ENCODE peak calls at places on chromosomes 12 and 14, in six cellular contexts. One of them, this sample, is unnamed.

GRCh38 chr14:36942522-36943245 is 229.7 kb downstream of the SLC25A21 start:
- DNase-seq in pancreas: no peak
- DNase-seq in upper lobe of right lung: no peak
- DNase-seq in fibroblast of the aortic adventitia: peak
- DNase-seq in fibroblast of pulmonary artery: peak
- DNase-seq in suprapubic skin: no peak
- DNase-seq in this sample: peak

GRCh38 chr14:101350021-101350420 is 211.3 kb upstream of the DIO3 start:
- DNase-seq in upper lobe of right lung: no peak
- DNase-seq in pancreas: no peak
- DNase-seq in suprapubic skin: peak
- DNase-seq in fibroblast of the aortic adventitia: no peak
- DNase-seq in fibroblast of pulmonary artery: no peak
- DNase-seq in this sample: no peak

GRCh38 chr12:26630546-26631027 is 202.4 kb downstream of the ITPR2 start:
- DNase-seq in suprapubic skin: no peak
- DNase-seq in fibroblast of pulmonary artery: peak
- DNase-seq in fibroblast of the aortic adventitia: peak
- DNase-seq in upper lobe of right lung: no peak
- DNase-seq in pancreas: no peak
- DNase-seq in this sample: peak

GRCh38 chr12:124159655-124160054 is 135.2 kb upstream of the RFLNA start:
- DNase-seq in pancreas: no peak
- DNase-seq in suprapubic skin: no peak
- DNase-seq in fibroblast of pulmonary artery: no peak
- DNase-seq in fibroblast of the aortic adventitia: no peak
- DNase-seq in upper lobe of right lung: no peak
- DNase-seq in this sample: no peak

GRCh38 chr14:69152181-69152943 is 557 bp downstream of the DCAF5 start:
- DNase-seq in fibroblast of the aortic adventitia: peak
- DNase-seq in pancreas: no peak
- DNase-seq in suprapubic skin: peak
- DNase-seq in fibroblast of pulmonary artery: peak
- DNase-seq in upper lobe of right lung: no peak
- DNase-seq in this sample: peak

GRCh38 chr12:94705656-94706055 is 55.3 kb upstream of the TMCC3 start:
- DNase-seq in fibroblast of the aortic adventitia: no peak
- DNase-seq in pancreas: no peak
- DNase-seq in suprapubic skin: no peak
- DNase-seq in fibroblast of pulmonary artery: no peak
- DNase-seq in upper lobe of right lung: no peak
- DNase-seq in this sample: no peak

GRCh38 chr14:106174206-106174605 is 647.8 kb downstream of the TMEM121 start:
- DNase-seq in fibroblast of pulmonary artery: no peak
- DNase-seq in suprapubic skin: no peak
- DNase-seq in pancreas: no peak
- DNase-seq in upper lobe of right lung: no peak
- DNase-seq in fibroblast of the aortic adventitia: no peak
- DNase-seq in this sample: no peak

GRCh38 chr12:55847603-55848329 is 5.0 kb upstream of the MMP19 start:
- DNase-seq in fibroblast of the aortic adventitia: peak
- DNase-seq in fibroblast of pulmonary artery: peak
- DNase-seq in suprapubic skin: peak
- DNase-seq in pancreas: peak
- DNase-seq in upper lobe of right lung: peak
- DNase-seq in this sample: peak

GRCh38 chr14:45201908-45202307 is 51.1 kb downstream of the MIS18BP1 start:
- DNase-seq in pancreas: no peak
- DNase-seq in upper lobe of right lung: no peak
- DNase-seq in fibroblast of pulmonary artery: peak
- DNase-seq in suprapubic skin: no peak
- DNase-seq in fibroblast of the aortic adventitia: no peak
- DNase-seq in this sample: peak

GRCh38 chr12:90075685-90076084 is 367.0 kb upstream of the ATP2B1 start:
- DNase-seq in fibroblast of pulmonary artery: no peak
- DNase-seq in fibroblast of the aortic adventitia: no peak
- DNase-seq in suprapubic skin: no peak
- DNase-seq in pancreas: no peak
- DNase-seq in upper lobe of right lung: no peak
- DNase-seq in this sample: no peak

GRCh38 chr12:18476866-18477265 is 215.5 kb downstream of the PIK3C2G start:
- DNase-seq in pancreas: no peak
- DNase-seq in suprapubic skin: no peak
- DNase-seq in fibroblast of pulmonary artery: no peak
- DNase-seq in fibroblast of the aortic adventitia: peak
- DNase-seq in upper lobe of right lung: no peak
- DNase-seq in this sample: no peak

GRCh38 chr14:91215381-91215780 is 29.1 kb downstream of the GPR68 start:
- DNase-seq in fibroblast of pulmonary artery: no peak
- DNase-seq in pancreas: no peak
- DNase-seq in suprapubic skin: no peak
- DNase-seq in upper lobe of right lung: peak
- DNase-seq in fibroblast of the aortic adventitia: no peak
- DNase-seq in this sample: no peak

GRCh38 chr12:58907326-58907855 is 12.9 kb downstream of the LRIG3 start:
- DNase-seq in upper lobe of right lung: no peak
- DNase-seq in suprapubic skin: no peak
- DNase-seq in fibroblast of the aortic adventitia: peak
- DNase-seq in fibroblast of pulmonary artery: peak
- DNase-seq in pancreas: no peak
- DNase-seq in this sample: no peak

GRCh38 chr12:27488479-27488878 is 35.5 kb upstream of the PPFIBP1 start:
- DNase-seq in pancreas: no peak
- DNase-seq in upper lobe of right lung: no peak
- DNase-seq in fibroblast of pulmonary artery: peak
- DNase-seq in suprapubic skin: no peak
- DNase-seq in fibroblast of the aortic adventitia: no peak
- DNase-seq in this sample: peak

GRCh38 chr14:105142651-105143450 is 25.7 kb downstream of the JAG2 start:
- DNase-seq in pancreas: peak
- DNase-seq in fibroblast of the aortic adventitia: no peak
- DNase-seq in suprapubic skin: peak
- DNase-seq in upper lobe of right lung: no peak
- DNase-seq in fibroblast of pulmonary artery: no peak
- DNase-seq in this sample: no peak

GRCh38 chr14:106679776-106680175 is 1153.4 kb downstream of the TMEM121 start:
- DNase-seq in upper lobe of right lung: no peak
- DNase-seq in suprapubic skin: no peak
- DNase-seq in fibroblast of pulmonary artery: no peak
- DNase-seq in fibroblast of the aortic adventitia: no peak
- DNase-seq in pancreas: no peak
- DNase-seq in this sample: no peak

GRCh38 chr12:64450711-64451486 is 1.0 kb upstream of the TBK1 start:
- DNase-seq in suprapubic skin: no peak
- DNase-seq in fibroblast of pulmonary artery: no peak
- DNase-seq in fibroblast of the aortic adventitia: peak
- DNase-seq in upper lobe of right lung: no peak
- DNase-seq in pancreas: no peak
- DNase-seq in this sample: peak

GRCh38 chr12:26832817-26833691 is at the start of gene ITPR2:
- DNase-seq in fibroblast of the aortic adventitia: peak
- DNase-seq in suprapubic skin: peak
- DNase-seq in pancreas: peak
- DNase-seq in upper lobe of right lung: peak
- DNase-seq in fibroblast of pulmonary artery: peak
- DNase-seq in this sample: peak

GRCh38 chr12:99498756-99499155 is 148.8 kb upstream of the GARIN6 start:
- DNase-seq in suprapubic skin: no peak
- DNase-seq in fibroblast of the aortic adventitia: no peak
- DNase-seq in upper lobe of right lung: no peak
- DNase-seq in fibroblast of pulmonary artery: no peak
- DNase-seq in pancreas: no peak
- DNase-seq in this sample: peak

GRCh38 chr14:23376477-23377200 is at the start of gene CMTM5:
- DNase-seq in upper lobe of right lung: no peak
- DNase-seq in suprapubic skin: no peak
- DNase-seq in fibroblast of the aortic adventitia: no peak
- DNase-seq in pancreas: no peak
- DNase-seq in fibroblast of pulmonary artery: no peak
- DNase-seq in this sample: no peak

GRCh38 chr14:82999802-83000201 is 1466.1 kb upstream of the SEL1L start:
- DNase-seq in suprapubic skin: no peak
- DNase-seq in upper lobe of right lung: no peak
- DNase-seq in pancreas: no peak
- DNase-seq in fibroblast of pulmonary artery: no peak
- DNase-seq in fibroblast of the aortic adventitia: no peak
- DNase-seq in this sample: peak

DNA sequence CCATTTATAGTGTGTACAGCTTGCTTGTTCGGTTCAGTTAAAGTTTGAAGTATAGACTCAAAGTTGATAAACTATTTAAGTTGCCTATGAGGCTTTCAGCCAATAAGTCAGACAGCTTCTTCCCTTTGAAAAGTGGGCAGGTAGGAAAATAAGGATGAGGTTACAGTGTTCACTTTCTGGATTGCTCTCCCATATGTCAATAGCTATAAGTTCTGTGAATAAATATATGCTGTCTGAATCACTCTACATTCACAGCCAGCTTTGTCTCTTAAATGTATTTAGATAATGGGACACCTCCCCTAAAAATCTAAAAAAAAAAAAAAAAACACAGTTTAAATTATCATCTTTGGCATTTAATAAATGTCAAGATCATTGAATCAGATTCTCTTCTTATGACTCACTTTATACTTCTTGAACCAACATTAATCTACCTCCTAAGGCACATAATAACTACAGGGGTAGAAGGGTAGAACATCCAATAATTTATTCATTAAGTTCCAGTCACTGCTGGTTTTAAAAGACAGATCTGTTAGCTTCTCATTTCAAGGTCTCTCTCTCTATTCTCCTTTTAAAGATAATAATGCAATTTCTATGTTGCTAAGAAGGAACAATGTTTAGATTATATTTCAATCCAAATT is 126.4 kb upstream of the PCED1B start:
- DNase-seq in pancreas: no peak
- DNase-seq in fibroblast of the aortic adventitia: no peak
- DNase-seq in fibroblast of pulmonary artery: no peak
- DNase-seq in suprapubic skin: no peak
- DNase-seq in upper lobe of right lung: no peak
- DNase-seq in this sample: no peak
- H3K4me3 ChIP-seq in pancreas: no peak
- H3K4me3 ChIP-seq in fibroblast of the aortic adventitia: no peak
- H3K4me3 ChIP-seq in fibroblast of pulmonary artery: no peak
- H3K4me3 ChIP-seq in suprapubic skin: no peak
- H3K4me3 ChIP-seq in upper lobe of right lung: no peak
- H3K4me3 ChIP-seq in this sample: no peak

GRCh38 chr14:35881280-35881679 is 55.1 kb downstream of the BRMS1L start:
- DNase-seq in pancreas: no peak
- DNase-seq in fibroblast of the aortic adventitia: no peak
- DNase-seq in suprapubic skin: no peak
- DNase-seq in upper lobe of right lung: no peak
- DNase-seq in fibroblast of pulmonary artery: no peak
- DNase-seq in this sample: no peak

GRCh38 chr14:35879654-35880249 is 53.6 kb downstream of the BRMS1L start:
- DNase-seq in pancreas: no peak
- DNase-seq in suprapubic skin: no peak
- DNase-seq in upper lobe of right lung: no peak
- DNase-seq in fibroblast of the aortic adventitia: peak
- DNase-seq in fibroblast of pulmonary artery: peak
- DNase-seq in this sample: peak

GRCh38 chr14:35878272-35879140 is 52.4 kb downstream of the BRMS1L start:
- DNase-seq in pancreas: no peak
- DNase-seq in fibroblast of the aortic adventitia: peak
- DNase-seq in fibroblast of pulmonary artery: peak
- DNase-seq in suprapubic skin: no peak
- DNase-seq in upper lobe of right lung: no peak
- DNase-seq in this sample: peak

GRCh38 chr14:35879141-35879648 is 53.1 kb downstream of the BRMS1L start:
- DNase-seq in fibroblast of the aortic adventitia: peak
- DNase-seq in upper lobe of right lung: no peak
- DNase-seq in pancreas: no peak
- DNase-seq in fibroblast of pulmonary artery: peak
- DNase-seq in suprapubic skin: no peak
- DNase-seq in this sample: peak

DNA sequence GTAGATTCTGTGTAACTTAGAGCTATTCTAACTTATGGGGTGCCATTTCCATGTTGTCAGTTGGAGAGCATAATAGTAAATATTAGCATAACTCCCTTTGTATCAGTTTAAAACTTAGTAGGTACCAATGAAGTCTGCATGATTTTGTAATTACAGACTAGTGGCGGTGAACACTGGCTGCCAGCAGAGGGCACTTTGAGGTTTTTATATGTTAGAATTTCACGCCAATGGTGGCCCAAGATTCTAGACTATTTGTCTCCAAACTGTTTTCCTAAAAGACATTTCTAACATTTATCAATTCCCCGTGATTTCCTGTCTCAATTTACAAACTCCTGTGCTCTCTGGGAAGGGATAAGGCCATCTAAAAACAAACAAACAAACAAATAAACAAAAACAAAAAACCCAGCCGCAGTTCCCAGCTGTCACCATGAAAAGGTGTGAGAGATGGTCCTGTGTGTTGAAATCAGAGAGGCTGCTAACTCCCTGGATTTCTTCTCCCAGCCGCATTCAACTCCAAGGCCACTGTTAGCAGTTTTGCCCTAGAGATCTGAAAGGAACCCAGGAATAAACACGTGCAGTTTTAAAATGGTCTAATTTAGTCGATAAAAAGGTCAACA is 57.6 kb downstream of the BRMS1L start:
- DNase-seq in pancreas: no peak
- DNase-seq in fibroblast of pulmonary artery: peak
- DNase-seq in upper lobe of right lung: no peak
- DNase-seq in suprapubic skin: no peak
- DNase-seq in fibroblast of the aortic adventitia: peak
- DNase-seq in this sample: peak
- TF ChIP-seq CTCF in pancreas: peak
- TF ChIP-seq CTCF in fibroblast of pulmonary artery: peak
- TF ChIP-seq CTCF in upper lobe of right lung: peak
- TF ChIP-seq CTCF in suprapubic skin: peak
- TF ChIP-seq CTCF in fibroblast of the aortic adventitia: peak
- TF ChIP-seq CTCF in this sample: peak

DNA sequence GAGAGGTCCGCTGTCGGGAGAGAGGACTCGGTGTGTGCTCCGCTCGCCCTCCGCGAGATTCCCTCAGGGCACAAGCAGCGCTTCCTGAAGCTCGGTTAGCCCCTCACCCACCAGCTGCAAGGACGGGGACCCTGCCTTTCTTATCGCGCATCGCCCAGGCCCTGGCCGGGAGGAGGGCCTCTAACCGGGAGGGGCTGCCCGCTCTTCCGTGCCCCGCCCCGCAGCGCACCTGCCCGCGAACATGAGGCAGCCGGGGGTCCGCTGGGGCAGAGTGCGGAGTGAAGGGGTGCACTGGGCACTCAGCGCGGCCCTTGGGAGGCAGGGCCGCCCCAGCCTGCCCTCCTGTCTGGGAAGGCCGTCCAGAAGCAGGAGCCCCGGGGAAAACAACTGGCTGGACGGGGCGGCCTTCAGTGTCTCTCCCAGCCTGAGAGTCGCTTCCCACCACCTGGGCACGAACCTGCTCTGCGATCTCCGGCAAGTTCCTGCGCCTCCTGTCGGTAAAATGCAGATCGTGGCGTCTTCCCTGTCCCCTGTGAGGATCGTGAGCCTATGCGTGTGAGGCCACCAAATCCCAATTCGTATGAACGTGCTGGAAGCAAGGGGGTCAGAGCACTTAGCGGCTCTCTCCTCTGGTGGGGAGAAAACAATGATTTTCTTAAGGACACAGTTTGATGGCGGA is 28.0 kb upstream of the ADIPOR2 start:
- DNase-seq in fibroblast of the aortic adventitia: no peak
- DNase-seq in upper lobe of right lung: peak
- DNase-seq in fibroblast of pulmonary artery: peak
- DNase-seq in suprapubic skin: no peak
- DNase-seq in pancreas: peak
- DNase-seq in this sample: peak
- H3K4me3 ChIP-seq in fibroblast of the aortic adventitia: no peak
- H3K4me3 ChIP-seq in upper lobe of right lung: no peak
- H3K4me3 ChIP-seq in fibroblast of pulmonary artery: no peak
- H3K4me3 ChIP-seq in suprapubic skin: peak
- H3K4me3 ChIP-seq in pancreas: peak
- H3K4me3 ChIP-seq in this sample: no peak

GRCh38 chr12:47221256-47222023 is 141.7 kb upstream of the AMIGO2 start:
- DNase-seq in upper lobe of right lung: no peak
- DNase-seq in fibroblast of the aortic adventitia: no peak
- DNase-seq in fibroblast of pulmonary artery: no peak
- DNase-seq in pancreas: no peak
- DNase-seq in suprapubic skin: no peak
- DNase-seq in this sample: no peak
- TF ChIP-seq CTCF in upper lobe of right lung: no peak
- TF ChIP-seq CTCF in fibroblast of the aortic adventitia: no peak
- TF ChIP-seq CTCF in fibroblast of pulmonary artery: no peak
- TF ChIP-seq CTCF in pancreas: no peak
- TF ChIP-seq CTCF in suprapubic skin: no peak
- TF ChIP-seq CTCF in this sample: no peak